ENCODE peak calls at places on chromosomes 16 and 17, in six cellular contexts. J, Y, K, L, P and G are unnamed samples.

GRCh38 chr16:8905168-8905762 is 23.1 kb downstream of the LITAFD start:
- DNase-seq in J (no peak), Y (no peak), K (no peak), L (no peak), P (no peak), G (no peak)

GRCh38 chr16:89391-90302 is 11.6 kb downstream of the MPG start:
- DNase-seq in J (no peak), Y (no peak), K (peak), L (no peak), P (no peak), G (no peak)

GRCh38 chr17:49553676-49554335 is 21.9 kb upstream of the NXPH3 start:
- DNase-seq in J (no peak), Y (no peak), K (no peak), L (no peak), P (no peak), G (no peak)

GRCh38 chr16:84710686-84711085 is 10.9 kb downstream of the USP10 start:
- DNase-seq in J (no peak), Y (no peak), K (no peak), L (no peak), P (no peak), G (no peak)

GRCh38 chr16:65071371-65072311 is 50.2 kb downstream of the CDH11 start:
- DNase-seq in J (peak), Y (peak), K (peak), L (peak), P (no peak), G (no peak)

GRCh38 chr17:57601328-57601727 is 143.8 kb downstream of the CCDC182 start:
- DNase-seq in J (no peak), Y (no peak), K (no peak), L (no peak), P (no peak), G (no peak)

GRCh38 chr17:54968954-54969400 is 412 bp downstream of the STXBP4 start:
- DNase-seq in J (no peak), Y (peak), K (no peak), L (no peak), P (no peak), G (no peak)

GRCh38 chr17:49146620-49147306 is 14.2 kb downstream of the B4GALNT2 start:
- DNase-seq in J (no peak), Y (no peak), K (no peak), L (no peak), P (peak), G (peak)

GRCh38 chr16:19898924-19899604 is 14.4 kb upstream of the GPRC5B start:
- DNase-seq in J (no peak), Y (peak), K (peak), L (no peak), P (no peak), G (no peak)

GRCh38 chr16:67884684-67885083 is at the start of gene NRN1L:
- DNase-seq in J (peak), Y (peak), K (peak), L (peak), P (peak), G (peak)

GRCh38 chr17:74211141-74211928 is 2.0 kb upstream of the TTYH2 start:
- DNase-seq in J (no peak), Y (no peak), K (no peak), L (no peak), P (no peak), G (no peak)

GRCh38 chr16:17470871-17471744 is at the start of gene XYLT1:
- DNase-seq in J (peak), Y (peak), K (peak), L (peak), P (peak), G (peak)

GRCh38 chr17:83155128-83156081 is 76.0 kb downstream of the METRNL start:
- DNase-seq in J (no peak), Y (no peak), K (peak), L (peak), P (no peak), G (peak)

GRCh38 chr17:19703106-19703775 is 13.1 kb downstream of the SLC47A2 start:
- DNase-seq in J (no peak), Y (no peak), K (no peak), L (no peak), P (no peak), G (no peak)

GRCh38 chr17:56653877-56654276 is 60.4 kb downstream of the NOG start:
- DNase-seq in J (no peak), Y (no peak), K (no peak), L (no peak), P (no peak), G (no peak)

GRCh38 chr17:40430272-40431230 is 12.7 kb upstream of the IGFBP4 start:
- DNase-seq in J (no peak), Y (peak), K (no peak), L (no peak), P (no peak), G (no peak)

GRCh38 chr16:3793161-3793576 is 75.8 kb upstream of the TRAP1 start:
- DNase-seq in J (no peak), Y (peak), K (no peak), L (peak), P (no peak), G (no peak)

GRCh38 chr16:4176794-4177438 is 60.7 kb upstream of the ADCY9 start:
- DNase-seq in J (no peak), Y (peak), K (no peak), L (no peak), P (no peak), G (no peak)

GRCh38 chr17:40526668-40527067 is 25.2 kb upstream of the TNS4 start:
- DNase-seq in J (no peak), Y (peak), K (peak), L (peak), P (no peak), G (no peak)

GRCh38 chr17:1999557-2000251 is 25.4 kb downstream of the RTN4RL1 start:
- DNase-seq in J (peak), Y (peak), K (no peak), L (peak), P (no peak), G (no peak)

GRCh38 chr17:17050346-17051345 is 8.4 kb downstream of the MPRIP start:
- DNase-seq in J (no peak), Y (peak), K (no peak), L (no peak), P (no peak), G (no peak)

GRCh38 chr17:4008496-4009163 is 44.4 kb upstream of the ATP2A3 start:
- DNase-seq in J (no peak), Y (no peak), K (peak), L (no peak), P (peak), G (no peak)

GRCh38 chr16:67546091-67546501 is 16.2 kb upstream of the CTCF start:
- DNase-seq in J (no peak), Y (no peak), K (peak), L (peak), P (no peak), G (no peak)

GRCh38 chr16:55403464-55403863 is 75.5 kb upstream of the MMP2 start:
- DNase-seq in J (no peak), Y (no peak), K (no peak), L (no peak), P (no peak), G (no peak)

GRCh38 chr17:74115586-74115985 is 87.9 kb upstream of the RPL38 start:
- DNase-seq in J (no peak), Y (peak), K (no peak), L (no peak), P (no peak), G (no peak)

GRCh38 chr16:51854401-51854951 is 692.5 kb downstream of the TOX3 start:
- DNase-seq in J (no peak), Y (no peak), K (no peak), L (no peak), P (no peak), G (peak)

GRCh38 chr17:16933317-16934132 is 38.4 kb downstream of the TNFRSF13B start:
- DNase-seq in J (no peak), Y (no peak), K (no peak), L (no peak), P (no peak), G (no peak)

GRCh38 chr17:14334919-14335318 is 34.0 kb downstream of the HS3ST3B1 start:
- DNase-seq in J (no peak), Y (no peak), K (no peak), L (no peak), P (no peak), G (no peak)

GRCh38 chr17:42182927-42183734 is 2.1 kb downstream of the HCRT start:
- DNase-seq in J (no peak), Y (no peak), K (no peak), L (peak), P (peak), G (no peak)

GRCh38 chr17:66830451-66830850 is 4.5 kb upstream of the CACNG5 start:
- DNase-seq in J (no peak), Y (no peak), K (no peak), L (no peak), P (no peak), G (no peak)

GRCh38 chr16:86401119-86401518 is 109.2 kb upstream of the FOXF1 start:
- DNase-seq in J (no peak), Y (no peak), K (no peak), L (no peak), P (no peak), G (no peak)
- TF ChIP-seq CTCF in J (no peak), Y (no peak), K (no peak), L (no peak), P (no peak), G (no peak)

GRCh38 chr16:79466111-79466510 is 134.4 kb downstream of the MAF start:
- DNase-seq in J (no peak), Y (no peak), K (no peak), L (no peak), P (no peak), G (no peak)

GRCh38 chr16:79468236-79468635 is 132.3 kb downstream of the MAF start:
- DNase-seq in J (no peak), Y (no peak), K (no peak), L (no peak), P (no peak), G (no peak)

GRCh38 chr16:79463839-79464238 is 136.7 kb downstream of the MAF start:
- DNase-seq in J (no peak), Y (no peak), K (no peak), L (no peak), P (no peak), G (no peak)
- H3K4me3 ChIP-seq in J (no peak), Y (no peak), K (no peak), L (no peak), P (no peak), G (no peak)

GRCh38 chr17:78137392-78138203 is 7.0 kb downstream of the TMC8 start:
- DNase-seq in J (no peak), Y (peak), K (no peak), L (no peak), P (no peak), G (no peak)
- TF ChIP-seq CTCF in J (peak), Y (peak), K (peak), L (peak), P (peak), G (peak)

DNA sequence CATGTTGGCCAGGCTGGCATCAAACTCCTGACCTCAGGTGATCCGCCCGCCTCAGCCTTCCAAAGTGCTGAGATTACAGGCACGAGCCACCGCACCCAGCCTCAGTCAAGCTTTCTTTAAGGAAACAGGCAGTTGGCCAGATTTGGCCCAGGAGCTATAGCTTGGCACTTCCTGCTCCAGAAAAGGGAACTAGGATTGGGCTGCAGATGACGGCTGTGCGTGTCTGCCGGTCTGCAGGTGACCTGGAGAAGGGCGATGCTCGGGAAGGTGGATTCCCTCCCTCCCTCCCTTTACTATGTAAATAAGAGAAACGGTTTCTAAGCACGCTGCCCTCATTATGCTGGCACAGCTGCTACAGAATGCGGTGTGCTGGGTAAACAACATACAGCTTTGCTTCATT is 215.9 kb downstream of the RPTOR start:
- DNase-seq in J (no peak), Y (peak), K (no peak), L (no peak), P (no peak), G (no peak)
- H3K4me3 ChIP-seq in J (no peak), Y (no peak), K (no peak), L (no peak), P (no peak), G (no peak)

DNA sequence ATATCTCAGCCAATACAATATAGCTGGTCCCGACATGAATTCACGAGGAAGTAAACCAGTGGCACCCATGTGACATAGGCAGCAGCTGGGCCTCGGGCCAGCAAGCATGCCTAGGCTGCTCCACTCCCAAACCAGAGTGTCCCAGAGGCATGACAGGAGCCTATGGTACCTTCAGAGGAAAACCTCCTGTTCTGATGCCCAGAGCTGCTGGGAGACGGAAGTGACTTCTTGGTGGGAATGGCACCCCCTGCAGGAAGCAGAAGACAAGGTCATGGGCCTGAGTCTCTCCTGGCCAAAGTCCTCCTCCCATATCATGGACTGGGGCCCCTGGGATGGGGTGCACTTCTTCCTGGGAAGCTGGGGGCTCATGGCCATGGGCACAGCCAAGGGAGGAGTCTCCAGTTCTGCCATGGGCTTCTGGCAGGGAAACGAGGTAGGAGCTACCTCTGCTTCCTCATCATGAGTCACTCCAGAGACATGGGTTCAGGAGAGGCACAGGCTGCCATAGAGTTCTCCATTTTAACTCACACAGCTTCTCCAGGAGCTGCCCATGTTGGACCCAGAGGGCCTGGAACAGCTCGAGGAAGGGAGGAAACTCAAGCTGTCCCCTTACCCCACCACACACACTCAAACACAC is 13.4 kb downstream of the FBF1 start:
- DNase-seq in J (no peak), Y (no peak), K (no peak), L (no peak), P (no peak), G (no peak)
- TF ChIP-seq CTCF in J (peak), Y (peak), K (no peak), L (peak), P (peak), G (peak)

GRCh38 chr16:72426416-72426815 is 254.5 kb upstream of the PMFBP1 start:
- DNase-seq in J (no peak), Y (no peak), K (no peak), L (no peak), P (no peak), G (no peak)

GRCh38 chr16:72427786-72428480 is 256.0 kb upstream of the PMFBP1 start:
- DNase-seq in J (no peak), Y (no peak), K (no peak), L (no peak), P (no peak), G (no peak)

GRCh38 chr16:72424776-72425175 is 252.8 kb upstream of the PMFBP1 start:
- DNase-seq in J (no peak), Y (no peak), K (no peak), L (no peak), P (no peak), G (no peak)

GRCh38 chr16:72427001-72427785 is 255.2 kb upstream of the PMFBP1 start:
- DNase-seq in J (no peak), Y (no peak), K (no peak), L (no peak), P (no peak), G (no peak)

GRCh38 chr16:72425571-72426341 is 253.8 kb upstream of the PMFBP1 start:
- DNase-seq in J (no peak), Y (no peak), K (no peak), L (no peak), P (no peak), G (no peak)
- H3K4me3 ChIP-seq in J (no peak), Y (no peak), K (no peak), L (no peak), P (no peak), G (no peak)

GRCh38 chr17:50627782-50628601 is 6.7 kb upstream of the ABCC3 start:
- DNase-seq in J (no peak), Y (peak), K (peak), L (no peak), P (no peak), G (no peak)
- TF ChIP-seq CTCF in J (no peak), Y (no peak), K (no peak), L (no peak), P (no peak), G (no peak)